ENCODE peak calls at places on chromosomes 4 and X, in six cellular contexts. One of them, this sample, is unnamed.

GRCh38 chr4:8343967-8344331 is 74.4 kb downstream of the HTRA3 start:
- DNase-seq in choroid plexus epithelial cell: no peak
- DNase-seq in AG09319: no peak
- DNase-seq in NCI-H446 treated with DMSO at 0.1 percent for 48 hours: no peak
- DNase-seq in effector CD4-positive, alpha-beta T cell: no peak
- DNase-seq in stimulated activated CD4-positive, alpha-beta T cell treated with anti-CD3 and anti-CD28 coated beads, TNF-alpha, amount 100 ng/mL, for 4 hours: no peak
- DNase-seq in this sample: no peak

GRCh38 chr4:128776794-128777216 is 32.7 kb upstream of the JADE1 start:
- DNase-seq in NCI-H446 treated with DMSO at 0.1 percent for 48 hours: peak
- DNase-seq in AG09319: peak
- DNase-seq in stimulated activated CD4-positive, alpha-beta T cell treated with anti-CD3 and anti-CD28 coated beads, TNF-alpha, amount 100 ng/mL, for 4 hours: no peak
- DNase-seq in effector CD4-positive, alpha-beta T cell: no peak
- DNase-seq in choroid plexus epithelial cell: peak
- DNase-seq in this sample: no peak

GRCh38 chr4:113445286-113445685 is 316.3 kb downstream of the CAMK2D start:
- DNase-seq in NCI-H446 treated with DMSO at 0.1 percent for 48 hours: peak
- DNase-seq in stimulated activated CD4-positive, alpha-beta T cell treated with anti-CD3 and anti-CD28 coated beads, TNF-alpha, amount 100 ng/mL, for 4 hours: no peak
- DNase-seq in effector CD4-positive, alpha-beta T cell: no peak
- DNase-seq in choroid plexus epithelial cell: peak
- DNase-seq in AG09319: peak
- DNase-seq in this sample: no peak

GRCh38 chrX:110316351-110317078 is 1.4 kb downstream of the AMMECR1 start:
- DNase-seq in AG09319: no peak
- DNase-seq in stimulated activated CD4-positive, alpha-beta T cell treated with anti-CD3 and anti-CD28 coated beads, TNF-alpha, amount 100 ng/mL, for 4 hours: no peak
- DNase-seq in effector CD4-positive, alpha-beta T cell: no peak
- DNase-seq in choroid plexus epithelial cell: no peak
- DNase-seq in NCI-H446 treated with DMSO at 0.1 percent for 48 hours: no peak
- DNase-seq in this sample: no peak

GRCh38 chr4:34824515-34824914 is 1419.8 kb downstream of the ARAP2 start:
- DNase-seq in AG09319: no peak
- DNase-seq in choroid plexus epithelial cell: no peak
- DNase-seq in stimulated activated CD4-positive, alpha-beta T cell treated with anti-CD3 and anti-CD28 coated beads, TNF-alpha, amount 100 ng/mL, for 4 hours: no peak
- DNase-seq in NCI-H446 treated with DMSO at 0.1 percent for 48 hours: no peak
- DNase-seq in effector CD4-positive, alpha-beta T cell: no peak
- DNase-seq in this sample: no peak

GRCh38 chr4:144861471-144861870 is 215.5 kb downstream of the HHIP start:
- DNase-seq in stimulated activated CD4-positive, alpha-beta T cell treated with anti-CD3 and anti-CD28 coated beads, TNF-alpha, amount 100 ng/mL, for 4 hours: no peak
- DNase-seq in NCI-H446 treated with DMSO at 0.1 percent for 48 hours: no peak
- DNase-seq in AG09319: no peak
- DNase-seq in effector CD4-positive, alpha-beta T cell: no peak
- DNase-seq in choroid plexus epithelial cell: no peak
- DNase-seq in this sample: no peak

GRCh38 chr4:163343604-163344146 is at the start of gene NPY5R:
- DNase-seq in choroid plexus epithelial cell: no peak
- DNase-seq in NCI-H446 treated with DMSO at 0.1 percent for 48 hours: no peak
- DNase-seq in stimulated activated CD4-positive, alpha-beta T cell treated with anti-CD3 and anti-CD28 coated beads, TNF-alpha, amount 100 ng/mL, for 4 hours: no peak
- DNase-seq in effector CD4-positive, alpha-beta T cell: no peak
- DNase-seq in AG09319: no peak
- DNase-seq in this sample: no peak

GRCh38 chrX:129833153-129834004 is 10.3 kb downstream of the ZDHHC9 start:
- DNase-seq in NCI-H446 treated with DMSO at 0.1 percent for 48 hours: no peak
- DNase-seq in AG09319: no peak
- DNase-seq in effector CD4-positive, alpha-beta T cell: no peak
- DNase-seq in choroid plexus epithelial cell: peak
- DNase-seq in stimulated activated CD4-positive, alpha-beta T cell treated with anti-CD3 and anti-CD28 coated beads, TNF-alpha, amount 100 ng/mL, for 4 hours: no peak
- DNase-seq in this sample: no peak

GRCh38 chr4:10168151-10168550 is 51.6 kb upstream of the WDR1 start:
- DNase-seq in NCI-H446 treated with DMSO at 0.1 percent for 48 hours: no peak
- DNase-seq in choroid plexus epithelial cell: no peak
- DNase-seq in stimulated activated CD4-positive, alpha-beta T cell treated with anti-CD3 and anti-CD28 coated beads, TNF-alpha, amount 100 ng/mL, for 4 hours: no peak
- DNase-seq in effector CD4-positive, alpha-beta T cell: no peak
- DNase-seq in AG09319: no peak
- DNase-seq in this sample: no peak

GRCh38 chr4:141339386-141339785 is 118.7 kb downstream of the ZNF330 start:
- DNase-seq in stimulated activated CD4-positive, alpha-beta T cell treated with anti-CD3 and anti-CD28 coated beads, TNF-alpha, amount 100 ng/mL, for 4 hours: no peak
- DNase-seq in effector CD4-positive, alpha-beta T cell: no peak
- DNase-seq in choroid plexus epithelial cell: no peak
- DNase-seq in NCI-H446 treated with DMSO at 0.1 percent for 48 hours: no peak
- DNase-seq in AG09319: no peak
- DNase-seq in this sample: no peak

GRCh38 chr4:2943364-2944090 is 19.7 kb downstream of the NOP14 start:
- DNase-seq in choroid plexus epithelial cell: no peak
- DNase-seq in stimulated activated CD4-positive, alpha-beta T cell treated with anti-CD3 and anti-CD28 coated beads, TNF-alpha, amount 100 ng/mL, for 4 hours: no peak
- DNase-seq in AG09319: no peak
- DNase-seq in NCI-H446 treated with DMSO at 0.1 percent for 48 hours: no peak
- DNase-seq in effector CD4-positive, alpha-beta T cell: no peak
- DNase-seq in this sample: no peak

GRCh38 chrX:45472968-45473367 is 272.3 kb upstream of the DIPK2B start:
- DNase-seq in choroid plexus epithelial cell: peak
- DNase-seq in NCI-H446 treated with DMSO at 0.1 percent for 48 hours: no peak
- DNase-seq in effector CD4-positive, alpha-beta T cell: no peak
- DNase-seq in AG09319: no peak
- DNase-seq in stimulated activated CD4-positive, alpha-beta T cell treated with anti-CD3 and anti-CD28 coated beads, TNF-alpha, amount 100 ng/mL, for 4 hours: no peak
- DNase-seq in this sample: no peak

GRCh38 chrX:45200741-45201234 is at the start of gene DIPK2B:
- DNase-seq in effector CD4-positive, alpha-beta T cell: no peak
- DNase-seq in AG09319: no peak
- DNase-seq in choroid plexus epithelial cell: no peak
- DNase-seq in NCI-H446 treated with DMSO at 0.1 percent for 48 hours: no peak
- DNase-seq in stimulated activated CD4-positive, alpha-beta T cell treated with anti-CD3 and anti-CD28 coated beads, TNF-alpha, amount 100 ng/mL, for 4 hours: no peak
- DNase-seq in this sample: no peak

GRCh38 chrX:124010157-124010556 is 48.7 kb downstream of the STAG2 start:
- DNase-seq in effector CD4-positive, alpha-beta T cell: no peak
- DNase-seq in AG09319: no peak
- DNase-seq in choroid plexus epithelial cell: no peak
- DNase-seq in stimulated activated CD4-positive, alpha-beta T cell treated with anti-CD3 and anti-CD28 coated beads, TNF-alpha, amount 100 ng/mL, for 4 hours: no peak
- DNase-seq in NCI-H446 treated with DMSO at 0.1 percent for 48 hours: no peak
- DNase-seq in this sample: no peak

GRCh38 chrX:40531056-40531826 is 49.5 kb upstream of the ATP6AP2 start:
- DNase-seq in effector CD4-positive, alpha-beta T cell: no peak
- DNase-seq in choroid plexus epithelial cell: no peak
- DNase-seq in AG09319: no peak
- DNase-seq in NCI-H446 treated with DMSO at 0.1 percent for 48 hours: no peak
- DNase-seq in stimulated activated CD4-positive, alpha-beta T cell treated with anti-CD3 and anti-CD28 coated beads, TNF-alpha, amount 100 ng/mL, for 4 hours: no peak
- DNase-seq in this sample: no peak

GRCh38 chr4:185211035-185211434 is 1.6 kb downstream of the SNX25 start:
- DNase-seq in effector CD4-positive, alpha-beta T cell: no peak
- DNase-seq in NCI-H446 treated with DMSO at 0.1 percent for 48 hours: no peak
- DNase-seq in stimulated activated CD4-positive, alpha-beta T cell treated with anti-CD3 and anti-CD28 coated beads, TNF-alpha, amount 100 ng/mL, for 4 hours: no peak
- DNase-seq in choroid plexus epithelial cell: peak
- DNase-seq in AG09319: no peak
- DNase-seq in this sample: no peak

GRCh38 chr4:123922847-123923246 is 526.3 kb downstream of the SPRY1 start:
- DNase-seq in AG09319: no peak
- DNase-seq in choroid plexus epithelial cell: no peak
- DNase-seq in effector CD4-positive, alpha-beta T cell: no peak
- DNase-seq in stimulated activated CD4-positive, alpha-beta T cell treated with anti-CD3 and anti-CD28 coated beads, TNF-alpha, amount 100 ng/mL, for 4 hours: no peak
- DNase-seq in NCI-H446 treated with DMSO at 0.1 percent for 48 hours: no peak
- DNase-seq in this sample: no peak

GRCh38 chr4:183504064-183504929 is 561 bp upstream of the ING2 start:
- DNase-seq in NCI-H446 treated with DMSO at 0.1 percent for 48 hours: peak
- DNase-seq in AG09319: peak
- DNase-seq in effector CD4-positive, alpha-beta T cell: peak
- DNase-seq in stimulated activated CD4-positive, alpha-beta T cell treated with anti-CD3 and anti-CD28 coated beads, TNF-alpha, amount 100 ng/mL, for 4 hours: peak
- DNase-seq in choroid plexus epithelial cell: peak
- DNase-seq in this sample: peak

GRCh38 chr4:38889143-38889542 is 21.5 kb downstream of the FAM114A1 start:
- DNase-seq in choroid plexus epithelial cell: peak
- DNase-seq in NCI-H446 treated with DMSO at 0.1 percent for 48 hours: no peak
- DNase-seq in effector CD4-positive, alpha-beta T cell: no peak
- DNase-seq in stimulated activated CD4-positive, alpha-beta T cell treated with anti-CD3 and anti-CD28 coated beads, TNF-alpha, amount 100 ng/mL, for 4 hours: no peak
- DNase-seq in AG09319: no peak
- DNase-seq in this sample: no peak

GRCh38 chrX:16917120-16917519 is 29.3 kb upstream of the REPS2 start:
- DNase-seq in AG09319: no peak
- DNase-seq in choroid plexus epithelial cell: no peak
- DNase-seq in effector CD4-positive, alpha-beta T cell: no peak
- DNase-seq in stimulated activated CD4-positive, alpha-beta T cell treated with anti-CD3 and anti-CD28 coated beads, TNF-alpha, amount 100 ng/mL, for 4 hours: no peak
- DNase-seq in NCI-H446 treated with DMSO at 0.1 percent for 48 hours: no peak
- DNase-seq in this sample: no peak

GRCh38 chrX:72372735-72373134 is 67.0 kb upstream of the CITED1 start:
- DNase-seq in NCI-H446 treated with DMSO at 0.1 percent for 48 hours: no peak
- DNase-seq in stimulated activated CD4-positive, alpha-beta T cell treated with anti-CD3 and anti-CD28 coated beads, TNF-alpha, amount 100 ng/mL, for 4 hours: no peak
- DNase-seq in choroid plexus epithelial cell: no peak
- DNase-seq in AG09319: no peak
- DNase-seq in effector CD4-positive, alpha-beta T cell: no peak
- DNase-seq in this sample: no peak

GRCh38 chr4:15250021-15250441 is 177.8 kb upstream of the C1QTNF7 start:
- DNase-seq in AG09319: no peak
- DNase-seq in choroid plexus epithelial cell: peak
- DNase-seq in NCI-H446 treated with DMSO at 0.1 percent for 48 hours: peak
- DNase-seq in stimulated activated CD4-positive, alpha-beta T cell treated with anti-CD3 and anti-CD28 coated beads, TNF-alpha, amount 100 ng/mL, for 4 hours: no peak
- DNase-seq in effector CD4-positive, alpha-beta T cell: no peak
- DNase-seq in this sample: no peak

GRCh38 chr4:139656614-139657486 is 8.8 kb upstream of the MGST2 start:
- DNase-seq in NCI-H446 treated with DMSO at 0.1 percent for 48 hours: peak
- DNase-seq in choroid plexus epithelial cell: peak
- DNase-seq in stimulated activated CD4-positive, alpha-beta T cell treated with anti-CD3 and anti-CD28 coated beads, TNF-alpha, amount 100 ng/mL, for 4 hours: peak
- DNase-seq in AG09319: no peak
- DNase-seq in effector CD4-positive, alpha-beta T cell: peak
- DNase-seq in this sample: peak

GRCh38 chr4:60201052-60201673 is 999.0 kb upstream of the ADGRL3 start:
- DNase-seq in AG09319: no peak
- DNase-seq in effector CD4-positive, alpha-beta T cell: no peak
- DNase-seq in choroid plexus epithelial cell: peak
- DNase-seq in stimulated activated CD4-positive, alpha-beta T cell treated with anti-CD3 and anti-CD28 coated beads, TNF-alpha, amount 100 ng/mL, for 4 hours: no peak
- DNase-seq in NCI-H446 treated with DMSO at 0.1 percent for 48 hours: peak
- DNase-seq in this sample: no peak

GRCh38 chr4:143025111-143025704 is 159.5 kb upstream of the USP38 start:
- DNase-seq in NCI-H446 treated with DMSO at 0.1 percent for 48 hours: peak
- DNase-seq in effector CD4-positive, alpha-beta T cell: no peak
- DNase-seq in choroid plexus epithelial cell: peak
- DNase-seq in AG09319: peak
- DNase-seq in stimulated activated CD4-positive, alpha-beta T cell treated with anti-CD3 and anti-CD28 coated beads, TNF-alpha, amount 100 ng/mL, for 4 hours: no peak
- DNase-seq in this sample: no peak

GRCh38 chr4:8332038-8332857 is 62.7 kb downstream of the HTRA3 start:
- DNase-seq in choroid plexus epithelial cell: no peak
- DNase-seq in AG09319: no peak
- DNase-seq in stimulated activated CD4-positive, alpha-beta T cell treated with anti-CD3 and anti-CD28 coated beads, TNF-alpha, amount 100 ng/mL, for 4 hours: no peak
- DNase-seq in effector CD4-positive, alpha-beta T cell: no peak
- DNase-seq in NCI-H446 treated with DMSO at 0.1 percent for 48 hours: no peak
- DNase-seq in this sample: no peak

GRCh38 chrX:22296871-22297270 is 24.2 kb downstream of the CBLL2 start:
- DNase-seq in AG09319: peak
- DNase-seq in effector CD4-positive, alpha-beta T cell: no peak
- DNase-seq in NCI-H446 treated with DMSO at 0.1 percent for 48 hours: no peak
- DNase-seq in choroid plexus epithelial cell: no peak
- DNase-seq in stimulated activated CD4-positive, alpha-beta T cell treated with anti-CD3 and anti-CD28 coated beads, TNF-alpha, amount 100 ng/mL, for 4 hours: no peak
- DNase-seq in this sample: no peak

GRCh38 chr4:13599159-13599558 is 28.4 kb downstream of the BOD1L1 start:
- DNase-seq in effector CD4-positive, alpha-beta T cell: no peak
- DNase-seq in stimulated activated CD4-positive, alpha-beta T cell treated with anti-CD3 and anti-CD28 coated beads, TNF-alpha, amount 100 ng/mL, for 4 hours: no peak
- DNase-seq in NCI-H446 treated with DMSO at 0.1 percent for 48 hours: no peak
- DNase-seq in AG09319: no peak
- DNase-seq in choroid plexus epithelial cell: peak
- DNase-seq in this sample: no peak

GRCh38 chrX:154603438-154604430 is 15.3 kb downstream of the CTAG1B start:
- DNase-seq in AG09319: peak
- DNase-seq in NCI-H446 treated with DMSO at 0.1 percent for 48 hours: no peak
- DNase-seq in effector CD4-positive, alpha-beta T cell: no peak
- DNase-seq in choroid plexus epithelial cell: peak
- DNase-seq in stimulated activated CD4-positive, alpha-beta T cell treated with anti-CD3 and anti-CD28 coated beads, TNF-alpha, amount 100 ng/mL, for 4 hours: no peak
- DNase-seq in this sample: no peak

GRCh38 chr4:148845609-148846008 is 403.4 kb upstream of the NR3C2 start:
- DNase-seq in choroid plexus epithelial cell: no peak
- DNase-seq in stimulated activated CD4-positive, alpha-beta T cell treated with anti-CD3 and anti-CD28 coated beads, TNF-alpha, amount 100 ng/mL, for 4 hours: no peak
- DNase-seq in effector CD4-positive, alpha-beta T cell: no peak
- DNase-seq in AG09319: no peak
- DNase-seq in NCI-H446 treated with DMSO at 0.1 percent for 48 hours: no peak
- DNase-seq in this sample: no peak

GRCh38 chr4:128768373-128768996 is 41.0 kb upstream of the JADE1 start:
- DNase-seq in NCI-H446 treated with DMSO at 0.1 percent for 48 hours: no peak
- DNase-seq in AG09319: no peak
- DNase-seq in choroid plexus epithelial cell: peak
- DNase-seq in effector CD4-positive, alpha-beta T cell: no peak
- DNase-seq in stimulated activated CD4-positive, alpha-beta T cell treated with anti-CD3 and anti-CD28 coated beads, TNF-alpha, amount 100 ng/mL, for 4 hours: no peak
- DNase-seq in this sample: no peak

GRCh38 chr4:112550728-112551127 is 34.7 kb upstream of the NEUROG2 start:
- DNase-seq in AG09319: no peak
- DNase-seq in choroid plexus epithelial cell: peak
- DNase-seq in effector CD4-positive, alpha-beta T cell: no peak
- DNase-seq in stimulated activated CD4-positive, alpha-beta T cell treated with anti-CD3 and anti-CD28 coated beads, TNF-alpha, amount 100 ng/mL, for 4 hours: no peak
- DNase-seq in NCI-H446 treated with DMSO at 0.1 percent for 48 hours: no peak
- DNase-seq in this sample: no peak

GRCh38 chrX:151692825-151693224 is 2.4 kb upstream of the PRRG3 start:
- DNase-seq in AG09319: no peak
- DNase-seq in NCI-H446 treated with DMSO at 0.1 percent for 48 hours: no peak
- DNase-seq in stimulated activated CD4-positive, alpha-beta T cell treated with anti-CD3 and anti-CD28 coated beads, TNF-alpha, amount 100 ng/mL, for 4 hours: no peak
- DNase-seq in choroid plexus epithelial cell: no peak
- DNase-seq in effector CD4-positive, alpha-beta T cell: no peak
- DNase-seq in this sample: no peak

GRCh38 chr4:149291463-149291862 is 524.2 kb downstream of the IQCM start:
- DNase-seq in AG09319: no peak
- DNase-seq in stimulated activated CD4-positive, alpha-beta T cell treated with anti-CD3 and anti-CD28 coated beads, TNF-alpha, amount 100 ng/mL, for 4 hours: no peak
- DNase-seq in effector CD4-positive, alpha-beta T cell: no peak
- DNase-seq in choroid plexus epithelial cell: peak
- DNase-seq in NCI-H446 treated with DMSO at 0.1 percent for 48 hours: peak
- DNase-seq in this sample: no peak

GRCh38 chrX:103398321-103398937 is 22.1 kb downstream of the BEX3 start:
- DNase-seq in NCI-H446 treated with DMSO at 0.1 percent for 48 hours: no peak
- DNase-seq in choroid plexus epithelial cell: peak
- DNase-seq in AG09319: no peak
- DNase-seq in stimulated activated CD4-positive, alpha-beta T cell treated with anti-CD3 and anti-CD28 coated beads, TNF-alpha, amount 100 ng/mL, for 4 hours: no peak
- DNase-seq in effector CD4-positive, alpha-beta T cell: no peak
- DNase-seq in this sample: no peak

GRCh38 chr4:105966046-105966445 is 70.8 kb downstream of the NPNT start:
- DNase-seq in effector CD4-positive, alpha-beta T cell: no peak
- DNase-seq in choroid plexus epithelial cell: peak
- DNase-seq in AG09319: peak
- DNase-seq in NCI-H446 treated with DMSO at 0.1 percent for 48 hours: no peak
- DNase-seq in stimulated activated CD4-positive, alpha-beta T cell treated with anti-CD3 and anti-CD28 coated beads, TNF-alpha, amount 100 ng/mL, for 4 hours: no peak
- DNase-seq in this sample: no peak

GRCh38 chrX:73963682-73964081 is 340.3 kb upstream of the ZCCHC13 start:
- DNase-seq in effector CD4-positive, alpha-beta T cell: no peak
- DNase-seq in stimulated activated CD4-positive, alpha-beta T cell treated with anti-CD3 and anti-CD28 coated beads, TNF-alpha, amount 100 ng/mL, for 4 hours: no peak
- DNase-seq in choroid plexus epithelial cell: no peak
- DNase-seq in AG09319: no peak
- DNase-seq in NCI-H446 treated with DMSO at 0.1 percent for 48 hours: no peak
- DNase-seq in this sample: no peak

GRCh38 chrX:109959356-109959871 is 43.5 kb upstream of the TMEM164 start:
- DNase-seq in AG09319: no peak
- DNase-seq in stimulated activated CD4-positive, alpha-beta T cell treated with anti-CD3 and anti-CD28 coated beads, TNF-alpha, amount 100 ng/mL, for 4 hours: no peak
- DNase-seq in choroid plexus epithelial cell: no peak
- DNase-seq in effector CD4-positive, alpha-beta T cell: no peak
- DNase-seq in NCI-H446 treated with DMSO at 0.1 percent for 48 hours: no peak
- DNase-seq in this sample: no peak

GRCh38 chrX:46770817-46771163 is 11.9 kb upstream of the SLC9A7 start:
- DNase-seq in effector CD4-positive, alpha-beta T cell: no peak
- DNase-seq in choroid plexus epithelial cell: peak
- DNase-seq in NCI-H446 treated with DMSO at 0.1 percent for 48 hours: no peak
- DNase-seq in AG09319: peak
- DNase-seq in stimulated activated CD4-positive, alpha-beta T cell treated with anti-CD3 and anti-CD28 coated beads, TNF-alpha, amount 100 ng/mL, for 4 hours: no peak
- DNase-seq in this sample: no peak